ENCODE peak calls at places on chromosomes 1 and 21, in nine cellular contexts. W, L, J, S, Z, G, A, B and N are unnamed samples.

GRCh38 chr1:9689971-9690381 is 38.4 kb downstream of the PIK3CD start:
- DNase-seq in W (no peak), L (peak), J (peak), S (peak), Z (peak), G (no peak), A (no peak), B (no peak), N (peak)

GRCh38 chr1:85278853-85279314 is 2.5 kb upstream of the BCL10 start:
- DNase-seq in W (no peak), L (no peak), J (peak), S (peak), Z (no peak), G (no peak), A (no peak), B (no peak), N (peak)

GRCh38 chr1:33036051-33036525 is 595 bp downstream of the AK2 start:
- DNase-seq in W (no peak), L (no peak), J (peak), S (peak), Z (no peak), G (no peak), A (peak), B (peak), N (peak)

GRCh38 chr1:101506541-101507164 is 269.8 kb downstream of the S1PR1 start:
- DNase-seq in W (peak), L (no peak), J (peak), S (peak), Z (peak), G (no peak), A (peak), B (peak), N (peak)

GRCh38 chr1:207824691-207825090 is 72.8 kb downstream of the CD46 start:
- DNase-seq in W (no peak), L (no peak), J (no peak), S (no peak), Z (no peak), G (no peak), A (peak), B (no peak), N (no peak)

GRCh38 chr1:168636642-168637111 is 60.3 kb downstream of the XCL1 start:
- DNase-seq in W (no peak), L (peak), J (no peak), S (no peak), Z (no peak), G (no peak), A (no peak), B (no peak), N (no peak)

GRCh38 chr1:222028151-222028550 is 286.3 kb upstream of the DUSP10 start:
- DNase-seq in W (no peak), L (no peak), J (no peak), S (no peak), Z (no peak), G (no peak), A (no peak), B (no peak), N (no peak)

GRCh38 chr21:45859762-45860357 is 121.7 kb upstream of the COL6A1 start:
- DNase-seq in W (no peak), L (no peak), J (no peak), S (no peak), Z (peak), G (no peak), A (no peak), B (no peak), N (no peak)

GRCh38 chr1:92882817-92883216 is 51.0 kb downstream of the RPL5 start:
- DNase-seq in W (peak), L (peak), J (no peak), S (peak), Z (no peak), G (no peak), A (no peak), B (peak), N (no peak)

GRCh38 chr1:233843523-233844204 is 60.8 kb upstream of the SLC35F3 start:
- DNase-seq in W (no peak), L (no peak), J (peak), S (peak), Z (no peak), G (no peak), A (no peak), B (no peak), N (peak)

GRCh38 chr1:197692965-197693364 is 82.3 kb downstream of the DENND1B start:
- DNase-seq in W (no peak), L (no peak), J (peak), S (peak), Z (no peak), G (no peak), A (no peak), B (no peak), N (peak)

GRCh38 chr1:116654351-116654750 is 13.2 kb downstream of the IGSF3 start:
- DNase-seq in W (no peak), L (no peak), J (no peak), S (no peak), Z (no peak), G (no peak), A (no peak), B (no peak), N (no peak)

GRCh38 chr21:14057313-14057712 is 153.4 kb downstream of the LIPI start:
- DNase-seq in W (no peak), L (no peak), J (no peak), S (no peak), Z (no peak), G (no peak), A (no peak), B (no peak), N (no peak)

GRCh38 chr1:9069324-9070100 is at the start of gene SLC2A5:
- DNase-seq in W (no peak), L (no peak), J (no peak), S (no peak), Z (no peak), G (no peak), A (no peak), B (peak), N (no peak)

GRCh38 chr21:45166931-45167330 is 92.6 kb downstream of the ADARB1 start:
- DNase-seq in W (no peak), L (no peak), J (no peak), S (no peak), Z (no peak), G (no peak), A (no peak), B (no peak), N (no peak)

GRCh38 chr1:194233069-194233468 is 1046.7 kb upstream of the B3GALT2 start:
- DNase-seq in W (no peak), L (no peak), J (no peak), S (peak), Z (no peak), G (no peak), A (no peak), B (no peak), N (no peak)

GRCh38 chr21:29130234-29130993 is at the start of gene MAP3K7CL:
- DNase-seq in W (no peak), L (peak), J (peak), S (peak), Z (no peak), G (no peak), A (no peak), B (no peak), N (peak)

GRCh38 chr1:77976433-77977076 is 2.3 kb downstream of the FUBP1 start:
- DNase-seq in W (no peak), L (no peak), J (peak), S (no peak), Z (no peak), G (no peak), A (no peak), B (no peak), N (no peak)

GRCh38 chr1:22259581-22260282 is 116.8 kb upstream of the WNT4 start:
- DNase-seq in W (no peak), L (no peak), J (no peak), S (no peak), Z (no peak), G (no peak), A (peak), B (no peak), N (peak)

GRCh38 chr1:182054698-182055326 is 6.7 kb downstream of the ZNF648 start:
- DNase-seq in W (peak), L (no peak), J (peak), S (peak), Z (peak), G (no peak), A (no peak), B (peak), N (peak)

GRCh38 chr1:26530898-26531598 is 1.5 kb downstream of the RPS6KA1 start:
- DNase-seq in W (no peak), L (no peak), J (peak), S (peak), Z (peak), G (no peak), A (peak), B (no peak), N (peak)

GRCh38 chr1:160209041-160209655 is 4.0 kb downstream of the PEA15 start:
- DNase-seq in W (no peak), L (no peak), J (no peak), S (no peak), Z (no peak), G (no peak), A (no peak), B (no peak), N (no peak)

GRCh38 chr1:245016700-245017099 is 138.1 kb upstream of the KIF26B start:
- DNase-seq in W (no peak), L (no peak), J (no peak), S (no peak), Z (no peak), G (no peak), A (no peak), B (no peak), N (no peak)

GRCh38 chr21:44853601-44854390 is 19.7 kb downstream of the PTTG1IP start:
- DNase-seq in W (no peak), L (peak), J (no peak), S (no peak), Z (no peak), G (no peak), A (peak), B (no peak), N (no peak)

GRCh38 chr21:15893902-15894301 is 164.1 kb downstream of the USP25 start:
- DNase-seq in W (no peak), L (no peak), J (no peak), S (no peak), Z (no peak), G (no peak), A (no peak), B (no peak), N (no peak)

GRCh38 chr1:205376739-205377138 is 20.0 kb upstream of the KLHDC8A start:
- DNase-seq in W (no peak), L (no peak), J (peak), S (peak), Z (peak), G (no peak), A (no peak), B (no peak), N (no peak)

GRCh38 chr1:46822248-46822826 is 23.5 kb downstream of the CYP4B1 start:
- DNase-seq in W (no peak), L (no peak), J (no peak), S (no peak), Z (peak), G (no peak), A (no peak), B (no peak), N (no peak)